ENCODE peak calls at places on chromosome 7, in four cellular contexts. Y is astrocyte of the cerebellum, G is fibroblast of mammary gland, P is neural crest cell. B is an unnamed sample.

GRCh38 chr7:99500637-99501009 is 542 bp upstream of the ZNF394 start:
- DNase-seq in Y (no peak), G (no peak), P (no peak), B (no peak)

GRCh38 chr7:46003896-46004875 is 83.1 kb upstream of the IGFBP3 start:
- DNase-seq in P (no peak), Y (peak; percentile 23), G (peak; percentile 97), B (no peak)

GRCh38 chr7:131052285-131052942 is 275.3 kb upstream of the MKLN1 start:
- DNase-seq in Y (no peak), G (no peak), P (no peak), B (no peak)

GRCh38 chr7:126845331-126845730 is 407.4 kb downstream of the GRM8 start:
- DNase-seq in P (no peak), Y (no peak), G (no peak), B (no peak)

GRCh38 chr7:93172683-93173082 is 24.5 kb upstream of the SAMD9L start:
- DNase-seq in Y (no peak), P (no peak), G (no peak), B (no peak)

GRCh38 chr7:55996856-55997500 is 32.6 kb downstream of the NIPSNAP2 start:
- DNase-seq in P (no peak), Y (no peak), G (no peak), B (no peak)

GRCh38 chr7:130910949-130911944 is 177.2 kb upstream of the KLF14 start:
- DNase-seq in G (peak; percentile 76), P (no peak), Y (no peak), B (no peak)

GRCh38 chr7:87231715-87232114 is 12.2 kb upstream of the TMEM243 start:
- DNase-seq in G (no peak), P (no peak), Y (no peak), B (no peak)

GRCh38 chr7:69540275-69540674 is 58.0 kb upstream of the AUTS2 start:
- DNase-seq in Y (no peak), P (no peak), G (no peak), B (no peak)

GRCh38 chr7:45919231-45919825 is 1.7 kb downstream of the IGFBP3 start:
- DNase-seq in Y (no peak), P (no peak), G (no peak), B (no peak)

GRCh38 chr7:36264917-36265292 is 111.9 kb downstream of the EEPD1 start:
- DNase-seq in Y (no peak), P (no peak), G (no peak), B (no peak)

GRCh38 chr7:16940777-16941176 is 59.0 kb upstream of the AGR3 start:
- DNase-seq in G (no peak), Y (no peak), P (no peak), B (no peak)

GRCh38 chr7:12258074-12258473 is 47.0 kb downstream of the TMEM106B start:
- DNase-seq in Y (no peak), G (no peak), P (no peak), B (no peak)

GRCh38 chr7:132577206-132578049 is 1.2 kb upstream of the PLXNA4 start:
- DNase-seq in Y (peak; percentile 54), G (peak; percentile 43), P (peak; percentile 73), B (peak; percentile 89)

GRCh38 chr7:69205576-69205975 is 392.7 kb upstream of the AUTS2 start:
- DNase-seq in Y (no peak), P (no peak), G (no peak), B (no peak)

GRCh38 chr7:119028736-119029135 is 804.2 kb downstream of the ANKRD7 start:
- DNase-seq in Y (no peak), G (no peak), P (no peak), B (no peak)

GRCh38 chr7:124032369-124033092 is at the start of gene TMEM229A:
- DNase-seq in Y (peak; percentile 2), G (peak; percentile 7), P (peak; percentile 50), B (peak; percentile 66)

GRCh38 chr7:44264221-44264956 is 61.0 kb downstream of the CAMK2B start:
- DNase-seq in Y (no peak), P (no peak), G (no peak), B (no peak)

GRCh38 chr7:130891254-130892094 is 157.5 kb upstream of the KLF14 start:
- DNase-seq in Y (peak; percentile 98), G (peak; percentile 98), P (no peak), B (no peak)

GRCh38 chr7:39888171-39888853 is 61.7 kb upstream of the CDK13 start:
- DNase-seq in P (no peak), Y (no peak), G (no peak), B (no peak)

GRCh38 chr7:28356619-28357018 is 55.7 kb upstream of the CREB5 start:
- DNase-seq in Y (no peak), G (no peak), P (no peak), B (no peak)

GRCh38 chr7:142784096-142784495 is 13.3 kb downstream of the PRSS2 start:
- DNase-seq in G (no peak), Y (no peak), P (no peak), B (no peak)

GRCh38 chr7:111760043-111760442 is 197.8 kb upstream of the IMMP2L start:
- DNase-seq in Y (no peak), P (no peak), G (no peak), B (no peak)

GRCh38 chr7:25860882-25861228 is 291.1 kb upstream of the NFE2L3 start:
- DNase-seq in P (no peak), Y (no peak), G (no peak), B (no peak)

GRCh38 chr7:131521651-131522163 is 34.7 kb downstream of the PODXL start:
- DNase-seq in P (no peak), Y (no peak), G (no peak), B (no peak)

GRCh38 chr7:128366986-128367385 is 5.5 kb upstream of the PRRT4 start:
- DNase-seq in Y (no peak), P (no peak), G (no peak), B (no peak)

GRCh38 chr7:112204072-112204775 is 2.0 kb downstream of the DOCK4 start:
- DNase-seq in Y (no peak), G (peak; percentile 38), P (no peak), B (no peak)

GRCh38 chr7:96321041-96321669 is 743 bp downstream of the SLC25A13 start:
- DNase-seq in P (peak; percentile 68), Y (peak; percentile 49), G (peak; percentile 82), B (peak; percentile 70)

GRCh38 chr7:12013983-12014382 is 182.0 kb upstream of the THSD7A start:
- DNase-seq in Y (no peak), G (no peak), P (no peak), B (no peak)

GRCh38 chr7:97733276-97734206 is 1.7 kb downstream of the TAC1 start:
- DNase-seq in G (no peak), Y (no peak), P (peak; percentile 20), B (peak; percentile 61)

GRCh38 chr7:36788814-36789470 is 64.6 kb upstream of the AOAH start:
- DNase-seq in P (no peak), Y (no peak), G (no peak), B (no peak)

DNA sequence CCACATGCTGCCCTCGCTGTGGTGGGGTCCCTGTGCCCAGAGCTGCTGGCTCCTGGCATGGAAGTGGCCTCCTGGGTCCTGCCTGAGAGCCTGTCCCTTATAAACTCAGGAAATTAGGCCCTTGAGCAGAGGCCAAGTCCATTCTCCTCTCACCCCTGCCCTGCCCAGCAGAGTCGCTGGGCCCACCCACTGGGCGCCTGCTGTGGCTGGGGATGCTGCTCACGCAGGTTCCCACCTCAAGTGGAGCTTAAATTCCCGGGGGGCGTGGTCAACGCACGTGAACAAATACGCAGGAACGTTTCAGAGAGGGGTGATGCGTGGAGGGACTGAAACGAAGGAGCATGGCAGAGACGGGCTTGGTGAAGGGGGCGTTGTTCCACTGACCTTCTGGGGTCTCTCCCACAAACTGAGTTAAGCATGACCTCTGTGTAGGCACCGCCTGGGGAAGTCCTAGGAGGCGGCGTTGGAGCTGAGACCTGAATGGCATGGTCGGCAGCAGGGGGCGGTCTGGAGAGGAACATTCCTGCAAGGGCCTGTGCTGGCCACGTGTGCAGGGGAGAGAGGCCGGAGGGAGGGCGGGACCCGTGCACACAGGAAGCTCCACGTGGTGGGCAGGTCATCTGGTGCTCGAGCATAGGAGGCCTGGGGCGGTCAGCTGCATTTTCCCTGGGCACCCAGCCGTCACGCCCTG is 27.9 kb downstream of the FAM20C start:
- DNase-seq in Y (no peak), G (peak; percentile 30), P (peak; percentile 18), B (peak; percentile 61)
- TF ChIP-seq CTCF in Y (no peak), G (no peak), P (no peak), B (no peak)

GRCh38 chr7:139321071-139321745 is 19.9 kb upstream of the FMC1 start:
- DNase-seq in Y (no peak), G (peak; percentile 55), P (no peak), B (no peak)
- TF ChIP-seq CTCF in Y (peak; percentile 46), G (peak; percentile 55), P (no peak), B (no peak)

GRCh38 chr7:19984231-19984632 is 210.8 kb upstream of the TMEM196 start:
- DNase-seq in G (no peak), P (no peak), Y (no peak), B (no peak)
- TF ChIP-seq CTCF in G (no peak), P (no peak), Y (no peak), B (no peak)

GRCh38 chr7:42237162-42237821 is at the start of gene GLI3:
- DNase-seq in Y (peak; percentile 85), P (peak; percentile 78), G (peak; percentile 93), B (peak; percentile 48)
- TF ChIP-seq CTCF in Y (no peak), P (peak; percentile 39), G (peak; percentile 14), B (no peak)

B was measured in glutamatergic neuron.